ENCODE peak calls at places on chromosomes 2 and 18, in five cellular contexts. B is lung, C is Peyer's patch, Q is psoas muscle, H is mammary epithelial cell. N is an unnamed sample.

GRCh38 chr2:70641263-70641784 is 87.7 kb upstream of the TGFA start:
- DNase-seq in Q (no peak), H (peak; percentile 62), C (no peak), B (no peak), N (peak; percentile 1)

GRCh38 chr18:77203071-77203470 is 46.6 kb upstream of the GALR1 start:
- DNase-seq in H (no peak), B (no peak), Q (no peak), C (no peak), N (no peak)

GRCh38 chr2:71930073-71930681 is 217.5 kb downstream of the CYP26B1 start:
- DNase-seq in C (no peak), B (peak; percentile 27), H (no peak), Q (no peak), N (no peak)

GRCh38 chr2:8248623-8248957 is 433.3 kb upstream of the ID2 start:
- DNase-seq in B (no peak), C (no peak), Q (no peak), H (no peak), N (no peak)

GRCh38 chr2:236353594-236353942 is 89.4 kb upstream of the ASB18 start:
- DNase-seq in Q (no peak), H (no peak), C (no peak), B (no peak), N (no peak)

GRCh38 chr2:187054501-187055319 is 205.7 kb upstream of the ZSWIM2 start:
- DNase-seq in C (no peak), Q (no peak), B (no peak), H (no peak), N (no peak)

GRCh38 chr2:43405829-43406228 is 179.4 kb upstream of the ZFP36L2 start:
- DNase-seq in C (no peak), Q (no peak), H (no peak), B (no peak), N (no peak)

GRCh38 chr2:67772216-67773180 is 290.3 kb downstream of the C1D start:
- DNase-seq in C (no peak), B (no peak), H (no peak), Q (no peak), N (no peak)

GRCh38 chr2:133919285-133919684 is 334.6 kb upstream of the MGAT5 start:
- DNase-seq in C (no peak), B (no peak), H (no peak), Q (no peak), N (no peak)

GRCh38 chr2:33265584-33266338 is 210.7 kb upstream of the RASGRP3 start:
- DNase-seq in C (no peak), H (peak; percentile 76), B (no peak), Q (no peak), N (no peak)

GRCh38 chr2:18980778-18981104 is 377.7 kb downstream of the OSR1 start:
- DNase-seq in B (no peak), Q (no peak), C (no peak), H (no peak), N (no peak)

GRCh38 chr2:26475037-26475436 is 2.9 kb downstream of the OTOF start:
- DNase-seq in H (no peak), B (no peak), C (no peak), Q (peak; percentile 39), N (no peak)

GRCh38 chr2:206212673-206213513 is 53.2 kb downstream of the EEF1B2 start:
- DNase-seq in H (peak; percentile 43), Q (no peak), B (no peak), C (no peak), N (peak; percentile 74)
- H3K4me3 ChIP-seq in H (peak overlapping the region; percentile 32), Q (peak overlapping the region; percentile 30), B (no peak overlapping the region), C (no peak overlapping the region), N (peak overlapping the region; percentile 52)

DNA sequence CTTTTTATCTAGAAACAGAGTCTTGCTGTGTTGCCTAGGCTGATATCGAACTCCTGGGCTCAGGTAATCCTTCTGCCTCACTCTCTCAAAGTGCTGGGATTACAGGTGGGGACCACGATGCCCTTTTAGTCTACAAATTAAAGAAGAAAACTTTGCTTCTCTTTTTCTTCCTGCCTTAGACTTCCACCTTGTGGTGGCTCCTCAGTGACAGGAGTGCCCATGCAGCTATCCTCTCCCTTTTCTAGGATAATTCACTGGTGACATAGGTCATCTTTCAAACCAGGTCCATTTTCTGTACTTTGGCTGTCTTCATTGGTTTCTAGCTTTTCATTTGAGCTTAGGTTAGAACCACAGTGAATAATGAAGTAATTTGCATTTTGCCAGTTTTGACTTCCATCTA is 13.6 kb downstream of the DCAF17 start:
- DNase-seq in B (no peak), C (no peak), H (no peak), Q (no peak), N (no peak)
- TF ChIP-seq CTCF in B (no peak), C (no peak), H (no peak), Q (no peak), N (no peak)

GRCh38 chr18:58537272-58538038 is 91.4 kb downstream of the ALPK2 start:
- DNase-seq in Q (no peak), C (no peak), B (no peak), H (no peak), N (no peak)
- H3K27ac ChIP-seq in Q (no peak overlapping the region), C (no peak overlapping the region), B (no peak overlapping the region), H (no peak overlapping the region), N (no peak overlapping the region)

GRCh38 chr2:27890146-27891062 is at the start of the genes BABAM2 and RBKS:
- DNase-seq in H (peak; percentile 84), B (peak; percentile 83), Q (peak; percentile 94), C (peak; percentile 83), N (peak; percentile 75)

GRCh38 chr2:27889774-27890145 is 427 bp downstream of the RBKS start:
- DNase-seq in Q (no peak), H (no peak), C (no peak), B (no peak), N (no peak)

GRCh38 chr2:27891063-27891819 is 712 bp downstream of the BABAM2 start:
- DNase-seq in Q (peak; percentile 87), C (peak; percentile 89), H (peak; percentile 60), B (peak; percentile 78), N (peak; percentile 66)

GRCh38 chr2:27893031-27893430 is 2.5 kb downstream of the BABAM2 start:
- DNase-seq in Q (no peak), B (no peak), H (no peak), C (no peak), N (no peak)

DNA sequence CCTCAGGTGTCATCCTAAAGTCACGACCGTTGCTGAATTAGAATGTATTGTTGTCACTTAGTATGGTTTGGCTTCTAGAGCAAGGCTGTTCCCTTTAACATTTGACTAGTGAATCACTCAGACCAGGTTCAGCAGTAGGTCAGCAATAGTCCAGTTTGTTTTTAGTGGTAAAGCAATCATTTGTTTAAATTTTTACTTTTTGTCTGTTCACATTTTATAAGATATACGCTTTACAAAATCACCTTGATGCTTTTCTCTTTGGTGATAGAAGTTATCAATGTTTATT is 1.2 kb downstream of the BABAM2 start:
- DNase-seq in C (no peak), Q (no peak), H (no peak), B (no peak), N (no peak)
- H3K4me3 ChIP-seq in C (no peak overlapping the region), Q (peak overlapping the region; percentile 70), H (no peak overlapping the region), B (no peak overlapping the region), N (no peak overlapping the region)

N was measured in brain microvascular endothelial cell.